ENCODE peak calls at places on chromosomes 7 and 10, in nine cellular contexts. One of them, this sample, is unnamed.

GRCh38 chr10:62636825-62637248 is 167.7 kb upstream of the ADO start:
- DNase-seq in kidney epithelial cell: no peak
- DNase-seq in adipocyte: no peak
- DNase-seq in mammary epithelial cell: no peak
- DNase-seq in GM12865: peak
- DNase-seq in cardiac fibroblast: peak
- DNase-seq in sigmoid colon: no peak
- DNase-seq in brain microvascular endothelial cell: no peak
- DNase-seq in A549: no peak
- DNase-seq in this sample: no peak

GRCh38 chr7:98956937-98957336 is 78.6 kb downstream of the TRRAP start:
- DNase-seq in kidney epithelial cell: no peak
- DNase-seq in adipocyte: no peak
- DNase-seq in mammary epithelial cell: no peak
- DNase-seq in GM12865: no peak
- DNase-seq in cardiac fibroblast: no peak
- DNase-seq in sigmoid colon: no peak
- DNase-seq in brain microvascular endothelial cell: no peak
- DNase-seq in A549: no peak
- DNase-seq in this sample: no peak

GRCh38 chr10:90742189-90742588 is 115.7 kb downstream of the HTR7 start:
- DNase-seq in kidney epithelial cell: peak
- DNase-seq in adipocyte: peak
- DNase-seq in mammary epithelial cell: peak
- DNase-seq in GM12865: no peak
- DNase-seq in cardiac fibroblast: peak
- DNase-seq in sigmoid colon: no peak
- DNase-seq in brain microvascular endothelial cell: peak
- DNase-seq in A549: no peak
- DNase-seq in this sample: no peak

GRCh38 chr7:70312336-70312735 is 714.1 kb downstream of the AUTS2 start:
- DNase-seq in kidney epithelial cell: no peak
- DNase-seq in adipocyte: no peak
- DNase-seq in mammary epithelial cell: no peak
- DNase-seq in GM12865: peak
- DNase-seq in cardiac fibroblast: no peak
- DNase-seq in sigmoid colon: no peak
- DNase-seq in brain microvascular endothelial cell: no peak
- DNase-seq in A549: no peak
- DNase-seq in this sample: no peak

GRCh38 chr10:118107541-118107940 is 60.8 kb upstream of the RAB11FIP2 start:
- DNase-seq in kidney epithelial cell: no peak
- DNase-seq in adipocyte: no peak
- DNase-seq in mammary epithelial cell: no peak
- DNase-seq in GM12865: no peak
- DNase-seq in cardiac fibroblast: no peak
- DNase-seq in sigmoid colon: no peak
- DNase-seq in brain microvascular endothelial cell: no peak
- DNase-seq in A549: no peak
- DNase-seq in this sample: no peak

GRCh38 chr7:77693830-77694583 is 2.3 kb upstream of the RSBN1L start:
- DNase-seq in kidney epithelial cell: no peak
- DNase-seq in adipocyte: no peak
- DNase-seq in mammary epithelial cell: no peak
- DNase-seq in GM12865: no peak
- DNase-seq in cardiac fibroblast: no peak
- DNase-seq in sigmoid colon: no peak
- DNase-seq in brain microvascular endothelial cell: no peak
- DNase-seq in A549: no peak
- DNase-seq in this sample: no peak

GRCh38 chr10:121289800-121290199 is 308.4 kb downstream of the FGFR2 start:
- DNase-seq in kidney epithelial cell: no peak
- DNase-seq in adipocyte: no peak
- DNase-seq in mammary epithelial cell: no peak
- DNase-seq in GM12865: no peak
- DNase-seq in cardiac fibroblast: no peak
- DNase-seq in sigmoid colon: no peak
- DNase-seq in brain microvascular endothelial cell: no peak
- DNase-seq in A549: no peak
- DNase-seq in this sample: no peak

GRCh38 chr10:92239600-92240288 is 51.1 kb downstream of the CPEB3 start:
- DNase-seq in kidney epithelial cell: no peak
- DNase-seq in adipocyte: peak
- DNase-seq in mammary epithelial cell: peak
- DNase-seq in GM12865: peak
- DNase-seq in cardiac fibroblast: peak
- DNase-seq in sigmoid colon: peak
- DNase-seq in brain microvascular endothelial cell: peak
- DNase-seq in A549: no peak
- DNase-seq in this sample: peak

GRCh38 chr7:26398436-26399308 is 107.0 kb downstream of the SNX10 start:
- DNase-seq in kidney epithelial cell: no peak
- DNase-seq in adipocyte: peak
- DNase-seq in mammary epithelial cell: peak
- DNase-seq in GM12865: peak
- DNase-seq in cardiac fibroblast: peak
- DNase-seq in sigmoid colon: peak
- DNase-seq in brain microvascular endothelial cell: no peak
- DNase-seq in A549: peak
- DNase-seq in this sample: peak

GRCh38 chr7:28114056-28114455 is 66.5 kb downstream of the JAZF1 start:
- DNase-seq in kidney epithelial cell: no peak
- DNase-seq in adipocyte: no peak
- DNase-seq in mammary epithelial cell: no peak
- DNase-seq in GM12865: no peak
- DNase-seq in cardiac fibroblast: no peak
- DNase-seq in sigmoid colon: no peak
- DNase-seq in brain microvascular endothelial cell: no peak
- DNase-seq in A549: no peak
- DNase-seq in this sample: no peak

GRCh38 chr10:75294031-75294437 is 58.3 kb upstream of the COMTD1 start:
- DNase-seq in kidney epithelial cell: no peak
- DNase-seq in adipocyte: no peak
- DNase-seq in mammary epithelial cell: no peak
- DNase-seq in GM12865: no peak
- DNase-seq in cardiac fibroblast: no peak
- DNase-seq in sigmoid colon: peak
- DNase-seq in brain microvascular endothelial cell: no peak
- DNase-seq in A549: no peak
- DNase-seq in this sample: no peak

GRCh38 chr7:145884716-145885514 is 231.7 kb upstream of the CNTNAP2 start:
- DNase-seq in kidney epithelial cell: no peak
- DNase-seq in adipocyte: no peak
- DNase-seq in mammary epithelial cell: no peak
- DNase-seq in GM12865: no peak
- DNase-seq in cardiac fibroblast: no peak
- DNase-seq in sigmoid colon: no peak
- DNase-seq in brain microvascular endothelial cell: peak
- DNase-seq in A549: no peak
- DNase-seq in this sample: no peak

GRCh38 chr7:128112018-128112780 is 81.0 kb upstream of the LRRC4 start:
- DNase-seq in kidney epithelial cell: no peak
- DNase-seq in adipocyte: no peak
- DNase-seq in mammary epithelial cell: no peak
- DNase-seq in GM12865: no peak
- DNase-seq in cardiac fibroblast: no peak
- DNase-seq in sigmoid colon: peak
- DNase-seq in brain microvascular endothelial cell: no peak
- DNase-seq in A549: no peak
- DNase-seq in this sample: no peak

GRCh38 chr10:44809652-44810051 is 101.5 kb upstream of the TMEM72 start:
- DNase-seq in kidney epithelial cell: no peak
- DNase-seq in adipocyte: peak
- DNase-seq in mammary epithelial cell: no peak
- DNase-seq in GM12865: no peak
- DNase-seq in cardiac fibroblast: peak
- DNase-seq in sigmoid colon: no peak
- DNase-seq in brain microvascular endothelial cell: no peak
- DNase-seq in A549: no peak
- DNase-seq in this sample: no peak

GRCh38 chr7:71106226-71106625 is 25.7 kb upstream of the GALNT17 start:
- DNase-seq in kidney epithelial cell: no peak
- DNase-seq in adipocyte: no peak
- DNase-seq in mammary epithelial cell: no peak
- DNase-seq in GM12865: no peak
- DNase-seq in cardiac fibroblast: no peak
- DNase-seq in sigmoid colon: no peak
- DNase-seq in brain microvascular endothelial cell: no peak
- DNase-seq in A549: no peak
- DNase-seq in this sample: no peak

GRCh38 chr7:21261627-21262564 is 166.0 kb upstream of the SP4 start:
- DNase-seq in kidney epithelial cell: no peak
- DNase-seq in adipocyte: peak
- DNase-seq in mammary epithelial cell: peak
- DNase-seq in GM12865: peak
- DNase-seq in cardiac fibroblast: peak
- DNase-seq in sigmoid colon: no peak
- DNase-seq in brain microvascular endothelial cell: peak
- DNase-seq in A549: peak
- DNase-seq in this sample: peak

GRCh38 chr10:636769-637168 is 52.7 kb downstream of the DIP2C start:
- DNase-seq in kidney epithelial cell: no peak
- DNase-seq in adipocyte: no peak
- DNase-seq in mammary epithelial cell: no peak
- DNase-seq in GM12865: no peak
- DNase-seq in cardiac fibroblast: no peak
- DNase-seq in sigmoid colon: peak
- DNase-seq in brain microvascular endothelial cell: no peak
- DNase-seq in A549: no peak
- DNase-seq in this sample: no peak

GRCh38 chr7:139798221-139798620 is 20.4 kb upstream of the HIPK2 start:
- DNase-seq in kidney epithelial cell: no peak
- DNase-seq in adipocyte: no peak
- DNase-seq in mammary epithelial cell: no peak
- DNase-seq in GM12865: peak
- DNase-seq in cardiac fibroblast: no peak
- DNase-seq in sigmoid colon: no peak
- DNase-seq in brain microvascular endothelial cell: no peak
- DNase-seq in A549: no peak
- DNase-seq in this sample: no peak

GRCh38 chr10:68330852-68331454 is 911 bp upstream of the HNRNPH3 start:
- DNase-seq in kidney epithelial cell: no peak
- DNase-seq in adipocyte: no peak
- DNase-seq in mammary epithelial cell: no peak
- DNase-seq in GM12865: peak
- DNase-seq in cardiac fibroblast: peak
- DNase-seq in sigmoid colon: peak
- DNase-seq in brain microvascular endothelial cell: no peak
- DNase-seq in A549: peak
- DNase-seq in this sample: peak

GRCh38 chr10:126586878-126587277 is 83.6 kb downstream of the C10orf90 start:
- DNase-seq in kidney epithelial cell: no peak
- DNase-seq in adipocyte: no peak
- DNase-seq in mammary epithelial cell: no peak
- DNase-seq in GM12865: no peak
- DNase-seq in cardiac fibroblast: no peak
- DNase-seq in sigmoid colon: no peak
- DNase-seq in brain microvascular endothelial cell: no peak
- DNase-seq in A549: no peak
- DNase-seq in this sample: no peak

GRCh38 chr7:12942599-12942998 is 255.2 kb downstream of the ARL4A start:
- DNase-seq in kidney epithelial cell: peak
- DNase-seq in adipocyte: peak
- DNase-seq in mammary epithelial cell: no peak
- DNase-seq in GM12865: no peak
- DNase-seq in cardiac fibroblast: no peak
- DNase-seq in sigmoid colon: no peak
- DNase-seq in brain microvascular endothelial cell: no peak
- DNase-seq in A549: peak
- DNase-seq in this sample: no peak

GRCh38 chr7:30728591-30729100 is 23.3 kb upstream of the INMT start:
- DNase-seq in kidney epithelial cell: no peak
- DNase-seq in adipocyte: no peak
- DNase-seq in mammary epithelial cell: no peak
- DNase-seq in GM12865: no peak
- DNase-seq in cardiac fibroblast: no peak
- DNase-seq in sigmoid colon: no peak
- DNase-seq in brain microvascular endothelial cell: no peak
- DNase-seq in A549: no peak
- DNase-seq in this sample: no peak
- H3K4me3 ChIP-seq in kidney epithelial cell: no peak
- H3K4me3 ChIP-seq in adipocyte: no peak
- H3K4me3 ChIP-seq in mammary epithelial cell: no peak
- H3K4me3 ChIP-seq in GM12865: no peak
- H3K4me3 ChIP-seq in cardiac fibroblast: no peak
- H3K4me3 ChIP-seq in sigmoid colon: no peak
- H3K4me3 ChIP-seq in brain microvascular endothelial cell: no peak
- H3K4me3 ChIP-seq in A549: no peak
- H3K4me3 ChIP-seq in this sample: no peak

GRCh38 chr7:38630720-38631673 is at the start of gene AMPH:
- DNase-seq in kidney epithelial cell: no peak
- DNase-seq in adipocyte: peak
- DNase-seq in mammary epithelial cell: peak
- DNase-seq in GM12865: no peak
- DNase-seq in cardiac fibroblast: peak
- DNase-seq in sigmoid colon: peak
- DNase-seq in brain microvascular endothelial cell: peak
- DNase-seq in A549: peak
- DNase-seq in this sample: peak
- H3K4me3 ChIP-seq in kidney epithelial cell: peak
- H3K4me3 ChIP-seq in adipocyte: peak
- H3K4me3 ChIP-seq in mammary epithelial cell: no peak
- H3K4me3 ChIP-seq in GM12865: no peak
- H3K4me3 ChIP-seq in cardiac fibroblast: peak
- H3K4me3 ChIP-seq in sigmoid colon: peak
- H3K4me3 ChIP-seq in brain microvascular endothelial cell: peak
- H3K4me3 ChIP-seq in A549: peak
- H3K4me3 ChIP-seq in this sample: peak

GRCh38 chr10:32033171-32033570 is 23.1 kb downstream of the KIF5B start:
- DNase-seq in kidney epithelial cell: no peak
- DNase-seq in adipocyte: no peak
- DNase-seq in mammary epithelial cell: no peak
- DNase-seq in GM12865: no peak
- DNase-seq in cardiac fibroblast: no peak
- DNase-seq in sigmoid colon: no peak
- DNase-seq in brain microvascular endothelial cell: no peak
- DNase-seq in A549: no peak
- DNase-seq in this sample: no peak
- H3K4me3 ChIP-seq in kidney epithelial cell: no peak
- H3K4me3 ChIP-seq in adipocyte: no peak
- H3K4me3 ChIP-seq in mammary epithelial cell: no peak
- H3K4me3 ChIP-seq in GM12865: no peak
- H3K4me3 ChIP-seq in cardiac fibroblast: no peak
- H3K4me3 ChIP-seq in sigmoid colon: no peak
- H3K4me3 ChIP-seq in brain microvascular endothelial cell: no peak
- H3K4me3 ChIP-seq in A549: no peak
- H3K4me3 ChIP-seq in this sample: no peak

DNA sequence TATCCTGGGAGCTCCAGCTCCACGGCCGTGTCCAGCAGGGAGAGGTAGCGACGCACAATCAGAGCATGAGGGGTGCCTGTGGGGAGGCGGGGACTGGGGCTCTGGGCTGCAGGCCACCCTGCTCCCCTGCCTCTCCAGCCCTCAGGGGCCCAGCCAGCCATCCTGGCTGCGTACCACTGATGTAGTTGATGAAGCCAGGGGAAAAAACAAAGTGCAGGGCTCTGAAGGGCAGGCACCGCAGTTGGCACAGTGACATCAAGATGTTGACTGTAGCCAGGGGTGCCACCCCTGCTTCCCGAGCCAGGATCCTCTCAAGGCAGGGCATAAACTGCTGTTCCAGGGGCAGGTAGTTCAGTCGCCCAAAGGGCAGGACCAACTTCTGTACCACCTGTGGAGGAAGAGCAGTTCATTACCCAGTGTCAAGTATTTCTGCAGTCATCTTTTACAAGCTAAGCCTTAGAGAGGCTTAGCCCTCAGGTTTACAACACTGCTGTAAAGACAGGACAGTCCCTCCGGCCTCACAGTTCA is 2.8 kb downstream of the FASTK start:
- DNase-seq in kidney epithelial cell: no peak
- DNase-seq in adipocyte: no peak
- DNase-seq in mammary epithelial cell: no peak
- DNase-seq in GM12865: no peak
- DNase-seq in cardiac fibroblast: no peak
- DNase-seq in sigmoid colon: no peak
- DNase-seq in brain microvascular endothelial cell: no peak
- DNase-seq in A549: no peak
- DNase-seq in this sample: no peak
- H3K4me3 ChIP-seq in kidney epithelial cell: no peak
- H3K4me3 ChIP-seq in adipocyte: no peak
- H3K4me3 ChIP-seq in mammary epithelial cell: no peak
- H3K4me3 ChIP-seq in GM12865: no peak
- H3K4me3 ChIP-seq in cardiac fibroblast: no peak
- H3K4me3 ChIP-seq in sigmoid colon: no peak
- H3K4me3 ChIP-seq in brain microvascular endothelial cell: no peak
- H3K4me3 ChIP-seq in A549: no peak
- H3K4me3 ChIP-seq in this sample: no peak